ENCODE peak calls at places on chromosomes 6 and 20, in ten cellular contexts. R is hepatocyte, B is SK-N-SH, F is K562, Z is endothelial cell of umbilical vein, K is neural progenitor cell, C is PC-3, H is H9, I is fibroblast of lung, G is HepG2. T is an unnamed sample.
A peak's percentile ranks its signal among the peaks of the same experiment; 100 is the strongest.

GRCh38 chr20:22696759-22697158 is 112.4 kb upstream of the FOXA2 start:
- DNase-seq in R (no peak), B (no peak), F (no peak), Z (no peak), K (no peak), C (no peak), H (no peak), I (no peak), G (no peak), T (no peak)

GRCh38 chr6:72589096-72589495 is 32.8 kb upstream of the KCNQ5 start:
- DNase-seq in R (no peak), B (no peak), F (no peak), Z (no peak), K (no peak), C (no peak), H (no peak), I (peak; percentile 35), G (no peak), T (no peak)

GRCh38 chr6:31861919-31862343 is 690 bp downstream of the NEU1 start:
- DNase-seq in R (peak; percentile 23), B (peak; percentile 30), F (no peak), Z (no peak), K (no peak), C (no peak), H (no peak), I (no peak), G (no peak), T (no peak)

GRCh38 chr6:170269151-170269872 is 21.6 kb downstream of the DLL1 start:
- DNase-seq in R (peak; percentile 77), B (no peak), F (no peak), Z (no peak), K (peak; percentile 42), C (no peak), H (no peak), I (no peak), G (no peak), T (no peak)

GRCh38 chr20:15654208-15654649 is 919.0 kb downstream of the KIF16B start:
- DNase-seq in R (peak; percentile 72), B (peak; percentile 24), F (peak; percentile 11), Z (peak; percentile 63), K (peak; percentile 74), C (peak; percentile 87), H (peak; percentile 80), I (peak; percentile 11), G (peak; percentile 68), T (peak; percentile 82)

GRCh38 chr20:37816003-37816402 is 86.9 kb upstream of the VSTM2L start:
- DNase-seq in R (no peak), B (no peak), F (no peak), Z (no peak), K (no peak), C (no peak), H (no peak), I (no peak), G (no peak), T (no peak)

GRCh38 chr6:106609699-106610098 is 19.6 kb downstream of the RTN4IP1 start:
- DNase-seq in R (peak; percentile 50), B (peak; percentile 39), F (no peak), Z (no peak), K (peak; percentile 32), C (peak; percentile 44), H (peak; percentile 58), I (no peak), G (peak; percentile 52), T (no peak)

GRCh38 chr20:8335796-8336195 is 203.7 kb downstream of the PLCB1 start:
- DNase-seq in R (no peak), B (no peak), F (no peak), Z (no peak), K (no peak), C (no peak), H (no peak), I (no peak), G (no peak), T (no peak)

GRCh38 chr20:50982372-50982771 is 23.8 kb downstream of the MOCS3 start:
- DNase-seq in R (peak; percentile 70), B (no peak), F (no peak), Z (no peak), K (no peak), C (peak; percentile 100), H (no peak), I (peak; percentile 67), G (peak; percentile 37), T (no peak)

GRCh38 chr20:4038047-4038459 is 22.7 kb upstream of the RNF24 start:
- DNase-seq in R (peak; percentile 71), B (no peak), F (peak; percentile 77), Z (no peak), K (peak; percentile 46), C (peak; percentile 35), H (peak; percentile 67), I (peak; percentile 89), G (no peak), T (peak; percentile 82)

GRCh38 chr6:107941627-107942026 is 16.4 kb downstream of the SEC63 start:
- DNase-seq in R (no peak), B (no peak), F (peak; percentile 68), Z (no peak), K (peak; percentile 28), C (no peak), H (no peak), I (no peak), G (no peak), T (no peak)

GRCh38 chr6:56073315-56073714 is 174.1 kb downstream of the COL21A1 start:
- DNase-seq in R (no peak), B (no peak), F (no peak), Z (no peak), K (no peak), C (no peak), H (no peak), I (no peak), G (no peak), T (no peak)

GRCh38 chr6:130933712-130934200 is 106.5 kb downstream of the SMLR1 start:
- DNase-seq in R (peak; percentile 17), B (no peak), F (no peak), Z (no peak), K (no peak), C (peak; percentile 86), H (no peak), I (peak; percentile 71), G (peak; percentile 98), T (no peak)

GRCh38 chr20:33338465-33339258 is 55.6 kb downstream of the BPIFB1 start:
- DNase-seq in R (no peak), B (no peak), F (no peak), Z (no peak), K (no peak), C (no peak), H (no peak), I (no peak), G (no peak), T (no peak)

DNA sequence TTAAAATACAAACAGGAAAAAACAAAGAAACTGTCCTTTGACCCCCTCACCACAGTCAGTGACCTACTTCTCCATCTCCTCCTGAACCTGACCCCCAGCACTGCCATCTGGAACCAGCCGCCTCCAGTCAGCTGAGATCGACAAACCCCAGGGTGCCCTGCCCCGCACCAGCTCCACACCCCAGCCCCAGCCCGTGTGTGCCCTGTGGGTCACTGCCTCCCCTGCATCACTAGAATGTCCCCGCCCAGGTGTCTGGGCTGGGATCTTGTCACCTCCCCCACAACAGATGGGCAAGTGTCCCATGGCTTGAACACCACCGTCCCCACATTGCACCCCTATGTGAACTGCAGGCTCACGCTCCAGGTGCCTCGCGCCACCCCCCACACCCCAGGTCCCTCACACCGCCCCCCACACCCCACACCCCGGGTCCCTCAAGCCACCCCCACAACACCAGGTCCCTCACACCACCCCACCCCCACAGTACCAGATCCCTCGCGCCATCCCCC is 13.3 kb downstream of the TAF4 start:
- DNase-seq in R (no peak), B (no peak), F (no peak), Z (no peak), K (no peak), C (no peak), H (no peak), I (no peak), G (no peak), T (no peak)
- H3K4me2 ChIP-seq in R (no peak overlapping the region), B (no peak overlapping the region), F (no peak overlapping the region), Z (no peak overlapping the region), K (no peak overlapping the region), C (no peak overlapping the region), H (no peak overlapping the region), I (no peak overlapping the region), G (no peak overlapping the region), T (no peak overlapping the region)

GRCh38 chr6:158793432-158793831 is 25.7 kb downstream of the EZR start:
- DNase-seq in R (peak; percentile 34), B (peak; percentile 37), F (peak; percentile 81), Z (peak; percentile 37), K (peak; percentile 38), C (peak; percentile 57), H (no peak), I (peak; percentile 61), G (peak; percentile 66), T (peak; percentile 15)
- TF ChIP-seq CTCF in R (peak; percentile 30), B (peak; percentile 62), F (peak; percentile 92), Z (peak; percentile 7), K (peak; percentile 43), C (peak; percentile 50), H (peak; percentile 61), I (peak; percentile 58), G (peak; percentile 50), T (peak; percentile 30)

DNA sequence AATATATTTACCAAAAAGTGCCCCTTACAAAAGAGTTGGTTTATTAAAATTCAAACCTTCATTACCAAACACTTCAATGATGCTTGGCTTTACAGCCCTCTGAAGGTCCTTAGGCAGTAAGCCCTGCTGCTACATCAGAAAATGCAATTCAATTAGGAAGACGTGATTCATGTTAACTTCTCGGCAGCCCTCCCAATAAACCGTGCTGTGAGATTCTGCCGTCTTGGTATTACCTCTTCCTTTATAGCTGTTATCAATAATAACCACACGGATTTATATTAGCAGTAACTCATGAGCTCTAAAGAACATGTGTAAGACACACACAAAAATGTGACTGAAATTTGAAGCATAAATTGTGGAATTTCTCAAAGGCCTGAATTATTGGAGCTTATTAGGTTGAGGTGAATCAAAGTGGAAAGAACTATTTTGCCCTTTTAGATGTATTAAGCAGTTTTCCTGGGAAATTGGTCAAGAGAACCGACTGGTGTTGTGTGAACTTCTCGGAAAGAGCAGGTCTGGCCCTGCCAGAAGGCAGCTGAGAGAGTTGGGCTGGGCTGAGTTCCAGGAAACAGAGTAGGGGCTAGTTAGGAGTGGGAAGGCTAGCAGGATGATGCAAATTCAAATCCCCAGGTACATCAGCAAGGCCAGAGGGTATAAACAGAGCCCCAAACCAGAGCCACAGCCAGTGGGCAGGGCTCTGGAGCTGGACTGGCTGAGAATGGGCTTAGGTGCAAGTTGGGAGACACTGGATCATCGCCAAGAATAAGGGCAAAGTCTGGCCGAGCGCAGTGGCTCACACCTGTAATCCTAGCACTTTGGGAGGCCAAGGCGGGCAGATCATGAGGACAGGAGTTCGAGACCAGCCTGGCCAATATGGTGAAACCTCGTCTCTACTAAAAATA is 33.1 kb downstream of the FGD2 start:
- DNase-seq in R (peak; percentile 49), B (peak; percentile 65), F (peak; percentile 75), Z (no peak), K (no peak), C (no peak), H (no peak), I (no peak), G (no peak), T (no peak)
- H2AFZ ChIP-seq in R (no peak overlapping the region), B (peak overlapping the region; percentile 61), F (peak overlapping the region; percentile 88), Z (no peak overlapping the region), K (no peak overlapping the region), C (no peak overlapping the region), H (peak overlapping the region; percentile 32), I (no peak overlapping the region), G (no peak overlapping the region), T (no peak overlapping the region)

DNA sequence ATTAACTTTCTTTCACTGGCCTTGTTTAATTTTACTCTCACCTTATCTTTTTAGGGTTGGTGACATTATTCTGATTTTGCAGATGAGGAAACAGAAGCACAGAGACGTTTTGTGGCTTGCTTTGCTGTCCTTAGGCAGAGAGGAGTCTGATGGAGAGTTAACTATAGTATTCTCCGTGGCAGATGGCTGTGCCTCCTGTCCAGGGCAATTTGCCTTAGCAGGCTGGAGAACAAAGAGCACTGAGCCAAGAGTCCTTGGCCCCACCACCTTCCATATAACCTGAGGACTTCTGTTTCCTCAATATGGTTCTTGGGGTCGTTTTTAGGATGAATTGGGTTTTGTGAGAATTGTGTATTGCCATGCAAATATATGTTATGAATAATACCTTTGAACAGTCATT is 71.4 kb upstream of the BACH2 start:
- DNase-seq in R (no peak), B (no peak), F (no peak), Z (no peak), K (no peak), C (no peak), H (no peak), I (no peak), G (no peak), T (no peak)
- H3K4me2 ChIP-seq in R (no peak overlapping the region), B (peak overlapping the region; percentile 52), F (no peak overlapping the region), Z (peak overlapping the region; percentile 59), K (no peak overlapping the region), C (peak overlapping the region; percentile 75), H (no peak overlapping the region), I (peak overlapping the region; percentile 65), G (no peak overlapping the region), T (no peak overlapping the region)